ENCODE peak calls at places on chromosome 20, in seven cellular contexts. G, D, X, I, J, O and H are unnamed samples.
A peak's percentile ranks its signal among the peaks of the same experiment; 100 is the strongest.

GRCh38 chr20:5806457-5807263 is 56.5 kb downstream of the SHLD1 start:
- DNase-seq in G (no peak), D (no peak), X (no peak), I (no peak), J (no peak), O (peak; percentile 23), H (no peak)

GRCh38 chr20:45407067-45407745 is 883 bp upstream of the DBNDD2 start:
- DNase-seq in G (peak; percentile 51), D (no peak), X (no peak), I (no peak), J (peak; percentile 39), O (peak; percentile 31), H (no peak)

GRCh38 chr20:36604952-36605308 is 649 bp upstream of the RAB5IF start:
- DNase-seq in G (no peak), D (no peak), X (no peak), I (no peak), J (no peak), O (no peak), H (peak; percentile 72)

GRCh38 chr20:41871063-41871462 is 252.9 kb upstream of the CHD6 start:
- DNase-seq in G (no peak), D (no peak), X (no peak), I (no peak), J (no peak), O (no peak), H (no peak)

GRCh38 chr20:24835195-24835594 is 113.9 kb upstream of the CST7 start:
- DNase-seq in G (no peak), D (no peak), X (no peak), I (no peak), J (no peak), O (no peak), H (no peak)

GRCh38 chr20:50510706-50511401 is 671 bp downstream of the PTPN1 start:
- DNase-seq in G (no peak), D (no peak), X (no peak), I (no peak), J (no peak), O (no peak), H (peak; percentile 33)

GRCh38 chr20:57659789-57660509 is 39.7 kb upstream of the ZBP1 start:
- DNase-seq in G (peak; percentile 29), D (no peak), X (no peak), I (peak; percentile 8), J (no peak), O (no peak), H (peak; percentile 14)

GRCh38 chr20:2653511-2654383 is 1.3 kb downstream of the NOP56 start:
- DNase-seq in G (no peak), D (no peak), X (no peak), I (no peak), J (no peak), O (no peak), H (no peak)

GRCh38 chr20:35232575-35232974 is 6.1 kb downstream of the MMP24 start:
- DNase-seq in G (no peak), D (no peak), X (peak; percentile 75), I (no peak), J (peak; percentile 75), O (peak; percentile 40), H (no peak)

DNA sequence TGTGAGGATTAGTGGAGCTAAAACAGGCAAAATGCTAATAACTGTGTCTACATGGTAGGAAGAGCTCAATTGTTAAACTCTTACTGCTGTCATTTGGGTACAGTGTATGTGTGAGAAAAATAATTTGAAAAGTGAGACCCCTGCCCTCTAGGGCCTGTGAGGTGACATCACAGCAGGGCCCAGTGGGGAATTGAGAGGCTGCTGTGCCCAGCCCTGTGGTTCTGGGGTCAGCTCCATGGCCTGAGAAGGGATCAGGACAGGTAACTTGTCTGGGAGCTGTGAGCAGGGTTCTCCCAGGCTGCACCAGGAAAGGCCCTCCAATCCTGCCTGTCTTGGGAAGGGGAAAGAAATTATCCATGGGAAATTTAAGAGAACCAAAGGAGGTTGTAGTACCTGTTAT is 1.3 kb downstream of the SIRPB1 start:
- DNase-seq in G (no peak), D (no peak), X (peak; percentile 0), I (no peak), J (no peak), O (no peak), H (no peak)
- TF ChIP-seq CTCF in G (no peak), D (no peak), X (no peak), I (no peak), J (no peak), O (no peak), H (no peak)

GRCh38 chr20:32439132-32439829 is 81.2 kb downstream of the ASXL1 start:
- DNase-seq in G (peak; percentile 20), D (no peak), X (peak; percentile 92), I (no peak), J (peak; percentile 76), O (peak; percentile 55), H (no peak)
- TF ChIP-seq CTCF in G (no peak), D (no peak), X (peak; percentile 21), I (no peak), J (no peak), O (no peak), H (no peak)

DNA sequence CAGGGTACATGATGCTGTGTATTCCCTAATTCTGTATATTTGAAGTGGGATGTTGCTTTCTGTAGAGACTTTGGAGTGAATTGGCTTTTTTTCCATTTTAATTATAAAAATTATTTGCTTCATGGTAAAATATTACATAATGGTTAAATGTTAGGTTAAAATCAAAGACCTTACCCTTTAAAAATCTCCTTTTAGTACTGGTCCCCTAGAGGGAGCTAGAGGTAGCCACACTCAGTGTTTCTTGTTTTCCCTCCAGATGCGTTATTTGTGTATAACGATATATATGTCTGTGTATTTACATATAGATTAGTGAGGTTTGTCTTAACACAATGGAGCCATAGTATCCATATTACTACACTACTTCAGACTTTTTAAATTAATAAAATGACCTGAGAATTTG is 146.7 kb downstream of the PLCB4 start:
- DNase-seq in G (no peak), D (no peak), X (no peak), I (no peak), J (no peak), O (peak; percentile 16), H (no peak)
- TF ChIP-seq CTCF in G (no peak), D (peak; percentile 55), X (peak; percentile 34), I (no peak), J (peak; percentile 33), O (peak; percentile 24), H (no peak)

DNA sequence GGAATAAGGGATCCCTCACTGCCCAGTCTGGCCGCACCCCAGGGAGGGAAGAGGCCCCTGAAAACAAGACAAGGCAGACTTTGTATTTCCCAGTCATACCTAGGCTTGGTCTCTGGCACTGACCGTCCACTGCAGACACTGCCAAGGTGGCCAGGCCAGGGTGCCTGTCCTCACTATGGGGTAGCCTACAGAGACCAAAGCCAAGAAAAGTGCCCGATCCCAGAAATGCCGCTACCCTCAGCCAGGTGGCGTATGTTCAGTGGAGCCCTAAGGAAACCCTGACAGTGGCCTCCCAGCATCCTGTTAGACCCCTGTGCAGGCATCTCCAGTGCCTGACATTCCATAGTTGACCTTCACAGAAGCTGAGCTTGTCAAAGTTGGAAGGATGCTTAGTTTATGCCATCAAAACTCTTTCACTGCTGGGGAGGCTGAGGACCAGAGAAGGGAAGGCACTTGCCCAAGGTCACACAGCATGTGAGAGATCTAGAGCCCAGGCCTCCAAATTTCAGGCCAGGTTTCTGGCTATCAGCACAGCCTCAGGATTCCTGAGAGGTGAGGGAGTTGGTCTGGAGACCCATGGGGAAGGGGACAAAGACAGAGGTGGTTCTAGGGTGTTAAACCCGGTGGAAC is 2.5 kb downstream of the SCRT2 start:
- DNase-seq in G (no peak), D (no peak), X (no peak), I (peak; percentile 56), J (no peak), O (no peak), H (no peak)
- TF ChIP-seq CTCF in G (peak; percentile 23), D (peak; percentile 32), X (peak; percentile 8), I (peak; percentile 20), J (no peak), O (peak; percentile 22), H (no peak)

GRCh38 chr20:47142782-47143170 is 213.7 kb downstream of the ZMYND8 start:
- DNase-seq in G (no peak), D (no peak), X (no peak), I (no peak), J (no peak), O (no peak), H (no peak)

GRCh38 chr20:47141941-47142781 is 214.3 kb downstream of the ZMYND8 start:
- DNase-seq in G (no peak), D (no peak), X (no peak), I (no peak), J (no peak), O (peak; percentile 72), H (no peak)

GRCh38 chr20:47143658-47144057 is 212.8 kb downstream of the ZMYND8 start:
- DNase-seq in G (no peak), D (no peak), X (no peak), I (no peak), J (no peak), O (no peak), H (no peak)

GRCh38 chr20:47139934-47140333 is 216.6 kb downstream of the ZMYND8 start:
- DNase-seq in G (no peak), D (no peak), X (no peak), I (no peak), J (no peak), O (no peak), H (no peak)

GRCh38 chr20:47141350-47141921 is 215.1 kb downstream of the ZMYND8 start:
- DNase-seq in G (no peak), D (no peak), X (no peak), I (no peak), J (no peak), O (no peak), H (no peak)
- TF ChIP-seq CTCF in G (no peak), D (no peak), X (no peak), I (no peak), J (no peak), O (no peak), H (no peak)

GRCh38 chr20:63538204-63539091 is 1.3 kb upstream of the PTK6 start:
- DNase-seq in G (no peak), D (no peak), X (peak; percentile 22), I (peak; percentile 62), J (no peak), O (peak; percentile 38), H (no peak)
- TF ChIP-seq CTCF in G (peak; percentile 55), D (peak; percentile 9), X (peak; percentile 21), I (peak; percentile 20), J (no peak), O (no peak), H (no peak)

GRCh38 chr20:23061262-23061661 is 11.8 kb upstream of the THBD start:
- DNase-seq in G (no peak), D (no peak), X (no peak), I (no peak), J (no peak), O (no peak), H (no peak)

GRCh38 chr20:23061713-23062561 is 12.5 kb upstream of the THBD start:
- DNase-seq in G (no peak), D (no peak), X (peak; percentile 57), I (peak; percentile 70), J (peak; percentile 75), O (peak; percentile 89), H (no peak)

GRCh38 chr20:23059831-23060230 is 10.4 kb upstream of the THBD start:
- DNase-seq in G (no peak), D (no peak), X (no peak), I (no peak), J (no peak), O (no peak), H (no peak)

GRCh38 chr20:23060629-23061028 is 11.2 kb upstream of the THBD start:
- DNase-seq in G (no peak), D (no peak), X (no peak), I (no peak), J (no peak), O (no peak), H (no peak)

GRCh38 chr20:23058240-23058639 is 8.8 kb upstream of the THBD start:
- DNase-seq in G (no peak), D (no peak), X (no peak), I (no peak), J (no peak), O (no peak), H (no peak)
- TF ChIP-seq CTCF in G (no peak), D (no peak), X (peak; percentile 1), I (no peak), J (no peak), O (peak; percentile 29), H (no peak)